ENCODE peak calls at places on chromosomes 2 and 18, in seven cellular contexts. C is sigmoid colon, Z is prostate gland, S is IMR-90, Q is transverse colon, V is A549, L is uterus. O is an unnamed sample.
A peak's percentile ranks its signal among the peaks of the same experiment; 100 is the strongest.

GRCh38 chr18:24187689-24188088 is 48.8 kb downstream of the CABYR start:
- DNase-seq in V (no peak), Q (no peak), L (no peak), C (no peak), S (no peak), Z (no peak), O (no peak)

GRCh38 chr18:11502368-11502767 is 107.0 kb upstream of the SLC35G4 start:
- DNase-seq in Q (no peak), C (no peak), S (peak; percentile 83), V (no peak), Z (no peak), L (no peak), O (no peak)

GRCh38 chr18:47929681-47930085 is 776 bp downstream of the SMAD2 start:
- DNase-seq in S (peak; percentile 45), C (no peak), Q (no peak), L (no peak), Z (peak; percentile 7), V (no peak), O (no peak)

GRCh38 chr18:79389689-79390088 is 6.0 kb upstream of the NFATC1 start:
- DNase-seq in Z (no peak), V (no peak), C (peak; percentile 45), L (no peak), S (no peak), Q (no peak), O (no peak)

GRCh38 chr2:113901943-113902342 is 12.1 kb downstream of the ACTR3 start:
- DNase-seq in Z (no peak), C (no peak), V (no peak), S (no peak), Q (no peak), L (no peak), O (no peak)

GRCh38 chr18:22172594-22173049 is 3.2 kb downstream of the GATA6 start:
- DNase-seq in S (no peak), C (no peak), L (no peak), Q (no peak), V (no peak), Z (no peak), O (no peak)

GRCh38 chr2:204625135-204625534 is 79.9 kb downstream of the PARD3B start:
- DNase-seq in C (no peak), Q (peak; percentile 24), Z (no peak), V (peak; percentile 45), L (no peak), S (no peak), O (no peak)

GRCh38 chr2:214075446-214075845 is 335.4 kb upstream of the VWC2L start:
- DNase-seq in S (no peak), Q (no peak), V (no peak), C (no peak), Z (no peak), L (no peak), O (no peak)

GRCh38 chr2:238098854-238099708 is 1.1 kb upstream of the ESPNL start:
- DNase-seq in C (no peak), L (no peak), S (no peak), Q (no peak), Z (no peak), V (no peak), O (no peak)

GRCh38 chr2:20184067-20184938 is 40.6 kb downstream of the SDC1 start:
- DNase-seq in V (peak; percentile 90), Z (no peak), L (no peak), C (no peak), S (peak; percentile 77), Q (no peak), O (peak; percentile 51)

GRCh38 chr18:24456549-24456948 is 3.9 kb upstream of the HRH4 start:
- DNase-seq in V (no peak), C (no peak), Z (no peak), L (no peak), Q (no peak), S (no peak), O (no peak)

GRCh38 chr2:12416600-12416999 is 300.1 kb upstream of the TRIB2 start:
- DNase-seq in L (peak; percentile 28), Z (peak; percentile 9), S (peak; percentile 48), C (peak; percentile 72), V (peak; percentile 16), Q (peak; percentile 19), O (no peak)

GRCh38 chr2:74206180-74206688 is 7.8 kb downstream of the MTHFD2 start:
- DNase-seq in V (no peak), L (no peak), Q (peak; percentile 69), C (no peak), S (peak; percentile 65), Z (no peak), O (peak; percentile 26)

GRCh38 chr2:201839727-201840126 is 33.4 kb downstream of the CDK15 start:
- DNase-seq in Z (no peak), V (no peak), S (peak; percentile 53), C (no peak), L (no peak), Q (no peak), O (no peak)

GRCh38 chr2:216698895-216699294 is 3.5 kb upstream of the IGFBP5 start:
- DNase-seq in C (peak; percentile 63), V (peak; percentile 63), L (no peak), Z (peak; percentile 36), Q (no peak), S (peak; percentile 84), O (peak; percentile 54)

GRCh38 chr2:223460774-223461211 is 141.4 kb downstream of the SCG2 start:
- DNase-seq in C (no peak), Q (no peak), S (peak; percentile 82), V (peak; percentile 37), L (no peak), Z (no peak), O (peak; percentile 8)

GRCh38 chr18:2979871-2980606 is 32.9 kb downstream of the LPIN2 start:
- DNase-seq in C (no peak), L (no peak), S (no peak), Q (no peak), V (peak; percentile 27), Z (no peak), O (no peak)

GRCh38 chr2:10235909-10236550 is 66.7 kb upstream of the HPCAL1 start:
- DNase-seq in C (peak; percentile 40), V (no peak), Q (no peak), L (peak; percentile 8), S (no peak), Z (no peak), O (no peak)

GRCh38 chr2:179460530-179460929 is 195.9 kb upstream of the SESTD1 start:
- DNase-seq in S (peak; percentile 96), V (peak; percentile 56), Q (no peak), C (no peak), L (no peak), Z (no peak), O (no peak)

GRCh38 chr2:236250286-236250685 is 13.9 kb downstream of the ASB18 start:
- DNase-seq in L (no peak), V (no peak), S (no peak), Q (no peak), C (no peak), Z (no peak), O (no peak)

GRCh38 chr2:47012189-47012588 is 96.6 kb upstream of the MCFD2 start:
- DNase-seq in V (no peak), C (no peak), Q (no peak), L (no peak), S (no peak), Z (no peak), O (no peak)

GRCh38 chr2:36824281-36824680 is 127.8 kb downstream of the VIT start:
- DNase-seq in S (no peak), V (no peak), Q (no peak), C (no peak), Z (no peak), L (no peak), O (no peak)

GRCh38 chr2:206418968-206419367 is 24.4 kb upstream of the ADAM23 start:
- DNase-seq in L (no peak), Z (no peak), V (no peak), Q (no peak), S (no peak), C (no peak), O (no peak)

GRCh38 chr2:110837421-110838409 is 105.3 kb downstream of the ACOXL start:
- DNase-seq in Q (no peak), V (no peak), L (no peak), Z (no peak), S (no peak), C (no peak), O (no peak)

GRCh38 chr2:110834134-110834827 is 101.9 kb downstream of the ACOXL start:
- DNase-seq in S (no peak), Z (no peak), L (no peak), C (no peak), V (no peak), Q (no peak), O (no peak)

GRCh38 chr2:110840508-110840907 is 108.1 kb downstream of the ACOXL start:
- DNase-seq in L (no peak), Q (no peak), S (no peak), C (no peak), Z (no peak), V (no peak), O (no peak)

GRCh38 chr2:110842048-110842447 is 109.7 kb downstream of the ACOXL start:
- DNase-seq in V (no peak), Q (no peak), S (no peak), Z (no peak), C (no peak), L (no peak), O (no peak)

GRCh38 chr2:110838657-110839357 is 106.4 kb downstream of the ACOXL start:
- DNase-seq in S (no peak), V (no peak), C (no peak), Z (no peak), L (no peak), Q (no peak), O (no peak)
- TF ChIP-seq POLR2A in S (no peak), V (no peak), C (no peak), Z (no peak), L (no peak), Q (no peak), O (no peak)

DNA sequence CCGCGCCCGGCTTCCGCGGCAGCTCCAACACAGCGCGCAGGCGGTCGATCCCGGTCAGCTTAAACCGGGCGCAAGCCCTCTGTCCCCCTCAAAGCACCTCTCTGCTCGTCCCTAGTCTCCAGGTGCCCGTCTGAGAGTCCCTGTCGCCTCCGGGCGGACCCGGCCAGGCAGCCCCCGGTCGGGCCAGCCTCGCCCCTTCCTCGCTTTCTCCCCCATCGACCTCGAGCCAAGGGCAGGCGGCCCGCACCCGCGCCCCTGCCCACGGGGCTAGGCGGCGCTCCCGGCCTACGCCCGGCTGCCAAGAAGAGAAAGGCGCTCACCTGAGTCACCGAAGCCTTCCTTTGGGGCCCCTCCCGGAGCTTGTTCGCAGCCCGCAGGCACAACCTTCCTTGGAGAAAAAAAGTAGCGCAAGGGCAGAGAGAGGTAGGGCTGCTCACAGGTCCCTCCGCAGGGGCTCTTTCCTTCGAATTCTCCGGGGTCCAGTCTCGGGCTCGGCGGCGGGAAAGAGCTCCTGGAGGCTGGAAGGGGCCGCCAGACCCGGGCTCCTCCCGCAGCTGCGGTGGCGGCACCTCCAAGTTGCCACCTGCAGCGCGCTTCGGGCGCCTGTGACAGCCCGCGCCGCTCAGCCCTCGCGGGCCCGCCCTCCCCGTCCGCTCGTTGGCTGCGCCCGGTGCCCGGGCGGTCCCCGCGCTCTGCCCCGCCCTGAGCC is 86.4 kb upstream of the EPB41L3 start:
- DNase-seq in C (peak; percentile 85), Z (peak; percentile 58), V (peak; percentile 25), L (peak; percentile 71), S (peak; percentile 41), Q (peak; percentile 88), O (no peak)
- TF ChIP-seq POLR2A in C (no peak), Z (peak; percentile 22), V (no peak), L (no peak), S (no peak), Q (peak; percentile 84), O (no peak)

GRCh38 chr18:58862851-58863538 is 1.7 kb upstream of the ZNF532 start:
- DNase-seq in V (peak; percentile 45), Z (no peak), Q (peak; percentile 28), S (peak; percentile 62), C (peak; percentile 66), L (peak; percentile 49), O (peak; percentile 26)
- TF ChIP-seq POLR2A in V (no peak), Z (no peak), Q (no peak), S (peak; percentile 46), C (no peak), L (no peak), O (no peak)

GRCh38 chr18:39966275-39966674 is 1988.8 kb upstream of the PIK3C3 start:
- DNase-seq in S (no peak), L (no peak), V (no peak), Q (no peak), C (no peak), Z (no peak), O (no peak)
- TF ChIP-seq POLR2A in S (no peak), L (no peak), V (no peak), Q (no peak), C (no peak), Z (no peak), O (no peak)